ENCODE peak calls at places on chromosomes 5 and 9, in ten cellular contexts. N, R, Q, A, M, E, J, B, T and V are unnamed samples.

GRCh38 chr5:16565118-16565517 is 51.7 kb downstream of the RETREG1 start:
- DNase-seq in N (no peak), R (no peak), Q (no peak), A (no peak), M (no peak), E (no peak), J (no peak), B (no peak), T (peak; percentile 53), V (no peak)

GRCh38 chr5:152505442-152506042 is 100.5 kb upstream of the NMUR2 start:
- DNase-seq in N (peak; percentile 83), R (no peak), Q (peak; percentile 43), A (peak; percentile 56), M (peak; percentile 27), E (no peak), J (peak; percentile 76), B (peak; percentile 80), T (peak; percentile 32), V (peak; percentile 27)

GRCh38 chr9:82140471-82140870 is 151.9 kb downstream of the SPATA31D1 start:
- DNase-seq in N (no peak), R (no peak), Q (no peak), A (no peak), M (no peak), E (no peak), J (no peak), B (no peak), T (no peak), V (no peak)

GRCh38 chr9:134735441-134736175 is 94.0 kb downstream of the COL5A1 start:
- DNase-seq in N (no peak), R (no peak), Q (no peak), A (no peak), M (no peak), E (no peak), J (no peak), B (no peak), T (peak; percentile 80), V (no peak)

GRCh38 chr5:51386916-51387853 is 3.9 kb downstream of the ISL1 start:
- DNase-seq in N (peak; percentile 79), R (no peak), Q (peak; percentile 27), A (peak; percentile 23), M (no peak), E (no peak), J (no peak), B (peak; percentile 58), T (no peak), V (peak; percentile 59)

GRCh38 chr9:120916573-120916972 is 10.0 kb downstream of the TRAF1 start:
- DNase-seq in N (no peak), R (no peak), Q (peak; percentile 39), A (no peak), M (peak; percentile 64), E (no peak), J (no peak), B (no peak), T (no peak), V (peak; percentile 65)

GRCh38 chr5:87109749-87110148 is 157.9 kb upstream of the RASA1 start:
- DNase-seq in N (no peak), R (no peak), Q (no peak), A (no peak), M (no peak), E (no peak), J (no peak), B (no peak), T (no peak), V (no peak)

GRCh38 chr9:33202552-33203300 is 35.6 kb upstream of the B4GALT1 start:
- DNase-seq in N (no peak), R (peak; percentile 3), Q (no peak), A (no peak), M (peak; percentile 69), E (no peak), J (peak; percentile 61), B (no peak), T (peak; percentile 74), V (peak; percentile 51)

GRCh38 chr5:9776525-9776924 is 146.4 kb upstream of the TAS2R1 start:
- DNase-seq in N (no peak), R (no peak), Q (no peak), A (no peak), M (peak; percentile 91), E (no peak), J (no peak), B (no peak), T (no peak), V (no peak)

GRCh38 chr5:140882591-140882899 is 621 bp downstream of the PCDHA13 start:
- DNase-seq in N (peak; percentile 80), R (no peak), Q (no peak), A (no peak), M (no peak), E (no peak), J (no peak), B (peak; percentile 77), T (no peak), V (peak; percentile 83)

GRCh38 chr5:116574682-116575634 is at the start of gene SEMA6A:
- DNase-seq in N (peak; percentile 99), R (no peak), Q (peak; percentile 81), A (peak; percentile 97), M (peak; percentile 75), E (peak; percentile 86), J (peak; percentile 96), B (peak; percentile 99), T (peak; percentile 91), V (peak; percentile 93)

GRCh38 chr5:116572375-116573278 is 2.0 kb downstream of the SEMA6A start:
- DNase-seq in N (peak; percentile 77), R (no peak), Q (no peak), A (peak; percentile 54), M (no peak), E (peak; percentile 47), J (peak; percentile 63), B (peak; percentile 74), T (peak; percentile 58), V (peak; percentile 70)

GRCh38 chr5:116575635-116576042 is 1.0 kb upstream of the SEMA6A start:
- DNase-seq in N (peak; percentile 83), R (no peak), Q (no peak), A (peak; percentile 53), M (no peak), E (no peak), J (peak; percentile 56), B (no peak), T (no peak), V (peak; percentile 56)

GRCh38 chr5:116573279-116573616 is 1.4 kb downstream of the SEMA6A start:
- DNase-seq in N (peak; percentile 77), R (no peak), Q (no peak), A (peak; percentile 48), M (no peak), E (peak; percentile 47), J (peak; percentile 69), B (peak; percentile 64), T (peak; percentile 29), V (peak; percentile 67)

DNA sequence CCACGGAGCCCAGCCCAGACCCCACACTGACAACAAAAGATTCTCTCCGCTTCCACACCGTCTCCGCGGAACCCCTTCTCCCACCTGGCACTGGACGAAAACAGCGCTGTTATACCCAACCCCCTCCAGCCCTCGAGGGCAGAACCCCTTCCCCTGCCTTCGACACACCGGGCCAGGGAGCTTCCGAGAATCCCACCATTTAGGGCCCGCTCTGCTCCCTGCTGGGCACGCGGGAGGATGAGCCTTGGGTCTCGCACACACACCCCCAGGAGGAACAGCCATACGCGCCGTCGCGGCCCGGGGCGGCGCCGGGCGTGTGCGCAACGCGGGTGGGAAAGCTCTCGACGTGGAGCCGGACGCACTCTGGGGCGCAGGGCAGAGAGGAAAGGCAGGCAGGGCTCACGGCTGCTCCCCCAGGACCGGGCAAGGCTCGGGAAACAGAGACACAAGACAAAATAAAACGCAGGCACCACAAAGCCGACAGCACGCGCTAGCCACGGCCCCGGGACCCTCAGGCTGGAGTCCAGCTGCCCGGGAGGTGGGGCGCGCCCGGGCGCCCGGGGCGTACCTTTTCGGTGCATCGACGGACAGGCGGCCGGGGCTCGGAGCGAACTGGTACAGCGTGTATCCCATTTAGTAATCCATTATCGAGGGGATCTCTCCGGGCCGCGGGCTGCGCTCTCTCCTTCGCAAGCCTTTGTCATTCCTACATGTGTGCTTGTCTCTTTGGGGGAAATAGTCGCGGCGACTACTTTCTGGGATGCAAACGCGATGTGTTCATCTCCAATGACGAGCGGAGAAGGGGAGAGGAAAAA is 799 bp downstream of the SEMA6A start:
- DNase-seq in N (peak; percentile 65), R (no peak), Q (peak; percentile 16), A (peak; percentile 39), M (no peak), E (peak; percentile 47), J (peak; percentile 37), B (peak; percentile 41), T (no peak), V (peak; percentile 70)
- H3K36me3 ChIP-seq in N (no peaks in the 10 kb centered on the region), R (no peaks in the 10 kb centered on the region), Q (no peaks in the 10 kb centered on the region), A (no peaks in the 10 kb centered on the region), M (no peaks in the 10 kb centered on the region), E (no peaks in the 10 kb centered on the region), J (no peaks in the 10 kb centered on the region), B (no peaks in the 10 kb centered on the region), T (no peaks in the 10 kb centered on the region), V (peaks cover 8% of the 10 kb centered on the region)

GRCh38 chr9:87694236-87694755 is 31.6 kb upstream of the CTSL start:
- DNase-seq in N (peak; percentile 35), R (no peak), Q (no peak), A (no peak), M (no peak), E (no peak), J (no peak), B (no peak), T (no peak), V (no peak)

GRCh38 chr9:87698069-87698809 is 27.7 kb upstream of the CTSL start:
- DNase-seq in N (peak; percentile 43), R (no peak), Q (no peak), A (no peak), M (no peak), E (peak; percentile 83), J (no peak), B (no peak), T (no peak), V (no peak)

GRCh38 chr9:87699835-87700234 is 26.1 kb upstream of the CTSL start:
- DNase-seq in N (peak; percentile 29), R (no peak), Q (no peak), A (no peak), M (no peak), E (no peak), J (no peak), B (no peak), T (no peak), V (no peak)

GRCh38 chr9:87695523-87695922 is 30.4 kb upstream of the CTSL start:
- DNase-seq in N (no peak), R (no peak), Q (no peak), A (no peak), M (no peak), E (no peak), J (no peak), B (no peak), T (no peak), V (no peak)

GRCh38 chr9:87696641-87697040 is 29.3 kb upstream of the CTSL start:
- DNase-seq in N (no peak), R (no peak), Q (no peak), A (no peak), M (no peak), E (no peak), J (no peak), B (no peak), T (no peak), V (no peak)
- H3K36me3 ChIP-seq in N (peaks cover 85% of the 10 kb centered on the region), R (no peaks in the 10 kb centered on the region), Q (peaks cover 69% of the 10 kb centered on the region), A (peaks cover 16% of the 10 kb centered on the region), M (no peaks in the 10 kb centered on the region), E (peaks cover 75% of the 10 kb centered on the region), J (no peaks in the 10 kb centered on the region), B (peaks cover 14% of the 10 kb centered on the region), T (no peaks in the 10 kb centered on the region), V (peaks cover 22% of the 10 kb centered on the region)

GRCh38 chr9:127149010-127149409 is 26.6 kb upstream of the ANGPTL2 start:
- DNase-seq in N (no peak), R (no peak), Q (no peak), A (no peak), M (no peak), E (no peak), J (no peak), B (no peak), T (no peak), V (no peak)
- H3K36me3 ChIP-seq in N (no peaks in the 10 kb centered on the region), R (no peaks in the 10 kb centered on the region), Q (no peaks in the 10 kb centered on the region), A (no peaks in the 10 kb centered on the region), M (no peaks in the 10 kb centered on the region), E (no peaks in the 10 kb centered on the region), J (no peaks in the 10 kb centered on the region), B (no peaks in the 10 kb centered on the region), T (no peaks in the 10 kb centered on the region), V (no peaks in the 10 kb centered on the region)

GRCh38 chr9:89744255-89744648 is 139.4 kb downstream of the GADD45G start:
- DNase-seq in N (no peak), R (no peak), Q (no peak), A (no peak), M (no peak), E (no peak), J (no peak), B (no peak), T (no peak), V (no peak)
- H3K36me3 ChIP-seq in N (no peaks in the 10 kb centered on the region), R (no peaks in the 10 kb centered on the region), Q (no peaks in the 10 kb centered on the region), A (no peaks in the 10 kb centered on the region), M (no peaks in the 10 kb centered on the region), E (no peaks in the 10 kb centered on the region), J (no peaks in the 10 kb centered on the region), B (no peaks in the 10 kb centered on the region), T (no peaks in the 10 kb centered on the region), V (no peaks in the 10 kb centered on the region)